ENCODE peak calls at places on chromosomes 16 and 17, in six cellular contexts. W, C, G, H, Q and F are unnamed samples.

GRCh38 chr17:61403846-61404701 is 4.4 kb downstream of the TBX2 start:
- DNase-seq in W (peak), C (no peak), G (peak), H (peak), Q (no peak), F (no peak)

GRCh38 chr17:17809527-17810373 is 27.0 kb downstream of the SREBF1 start:
- DNase-seq in W (peak), C (no peak), G (peak), H (peak), Q (no peak), F (no peak)

GRCh38 chr17:34670618-34671017 is 91.2 kb downstream of the TMEM132E start:
- DNase-seq in W (no peak), C (no peak), G (no peak), H (no peak), Q (no peak), F (no peak)

GRCh38 chr16:49854227-49855203 is 1.4 kb downstream of the ZNF423 start:
- DNase-seq in W (peak), C (peak), G (peak), H (no peak), Q (no peak), F (no peak)

GRCh38 chr16:24819462-24820040 is 26.2 kb upstream of the SLC5A11 start:
- DNase-seq in W (no peak), C (no peak), G (no peak), H (peak), Q (no peak), F (no peak)

GRCh38 chr17:61338874-61339478 is 60.7 kb upstream of the TBX2 start:
- DNase-seq in W (no peak), C (no peak), G (no peak), H (peak), Q (no peak), F (no peak)

GRCh38 chr17:72456026-72456569 is 335.3 kb downstream of the SOX9 start:
- DNase-seq in W (no peak), C (no peak), G (no peak), H (peak), Q (no peak), F (no peak)

GRCh38 chr17:46151762-46152161 is 41.5 kb downstream of the KANSL1 start:
- DNase-seq in W (no peak), C (no peak), G (no peak), H (peak), Q (no peak), F (no peak)

GRCh38 chr16:21104124-21104860 is 46.4 kb downstream of the DNAH3 start:
- DNase-seq in W (no peak), C (no peak), G (no peak), H (peak), Q (no peak), F (no peak)

GRCh38 chr16:62051942-62052341 is 15.7 kb upstream of the CDH8 start:
- DNase-seq in W (no peak), C (no peak), G (no peak), H (no peak), Q (no peak), F (no peak)

GRCh38 chr16:56673916-56674315 is 4.3 kb downstream of the MT1H start:
- DNase-seq in W (no peak), C (peak), G (no peak), H (peak), Q (no peak), F (no peak)

GRCh38 chr17:55547027-55547670 is 35.9 kb upstream of the SMIM36 start:
- DNase-seq in W (no peak), C (no peak), G (no peak), H (peak), Q (no peak), F (no peak)

GRCh38 chr17:63405741-63406261 is 40.3 kb downstream of the CYB561 start:
- DNase-seq in W (no peak), C (no peak), G (no peak), H (peak), Q (no peak), F (peak)

GRCh38 chr16:79316004-79316458 is 284.5 kb downstream of the MAF start:
- DNase-seq in W (no peak), C (no peak), G (no peak), H (no peak), Q (no peak), F (no peak)

GRCh38 chr16:48903054-48903453 is 293.1 kb upstream of the N4BP1 start:
- DNase-seq in W (no peak), C (no peak), G (no peak), H (no peak), Q (peak), F (no peak)

GRCh38 chr17:75590314-75590761 is 2.7 kb downstream of the MYO15B start:
- DNase-seq in W (no peak), C (no peak), G (no peak), H (no peak), Q (no peak), F (no peak)

GRCh38 chr17:78925234-78925633 is at the start of gene TIMP2:
- DNase-seq in W (peak), C (peak), G (peak), H (peak), Q (peak), F (peak)
- TF ChIP-seq CTCF in W (peak), C (peak), G (no peak), H (peak), Q (no peak), F (no peak)

DNA sequence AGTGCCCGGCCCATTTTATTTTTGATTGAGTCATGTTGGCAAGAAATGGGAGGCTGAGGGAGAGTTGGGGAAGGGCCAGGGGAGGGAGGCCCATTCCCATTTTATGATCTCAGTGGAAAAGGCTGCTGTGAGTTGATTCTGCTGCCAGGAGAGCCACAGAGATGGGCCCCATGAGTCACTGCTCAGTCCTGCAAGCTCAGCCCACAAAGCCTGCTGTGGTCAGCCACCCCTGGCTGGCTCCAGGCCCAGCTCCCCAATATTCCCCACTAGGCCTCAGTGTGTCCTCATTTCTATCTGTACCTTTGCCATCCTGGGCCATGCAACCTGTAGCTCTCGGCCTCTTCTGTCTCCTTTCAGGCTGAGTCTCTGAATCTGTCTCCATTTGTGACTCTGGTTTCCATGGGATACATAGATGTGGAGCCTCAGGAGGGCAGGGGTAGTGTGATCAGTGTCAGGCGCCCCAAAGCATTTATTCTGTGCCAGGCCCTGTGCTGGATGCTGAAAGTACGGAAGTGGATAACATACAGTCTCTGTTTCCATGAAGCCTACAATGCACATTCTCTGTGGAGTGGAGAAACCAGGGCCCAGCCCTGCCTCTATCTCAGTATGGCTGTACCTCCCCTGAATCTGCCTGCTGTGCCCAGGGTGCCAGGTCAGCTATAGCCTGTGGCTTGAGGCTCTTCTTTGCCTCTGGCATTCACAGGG is 1.9 kb upstream of the PLEKHG4 start:
- DNase-seq in W (no peak), C (no peak), G (no peak), H (peak), Q (no peak), F (peak)
- H3K4me3 ChIP-seq in W (peak), C (no peak), G (no peak), H (peak), Q (peak), F (peak)

GRCh38 chr17:7825206-7825980 is 8.6 kb upstream of the KDM6B start:
- DNase-seq in W (no peak), C (no peak), G (no peak), H (no peak), Q (no peak), F (no peak)
- TF ChIP-seq CTCF in W (peak), C (no peak), G (no peak), H (peak), Q (no peak), F (no peak)

DNA sequence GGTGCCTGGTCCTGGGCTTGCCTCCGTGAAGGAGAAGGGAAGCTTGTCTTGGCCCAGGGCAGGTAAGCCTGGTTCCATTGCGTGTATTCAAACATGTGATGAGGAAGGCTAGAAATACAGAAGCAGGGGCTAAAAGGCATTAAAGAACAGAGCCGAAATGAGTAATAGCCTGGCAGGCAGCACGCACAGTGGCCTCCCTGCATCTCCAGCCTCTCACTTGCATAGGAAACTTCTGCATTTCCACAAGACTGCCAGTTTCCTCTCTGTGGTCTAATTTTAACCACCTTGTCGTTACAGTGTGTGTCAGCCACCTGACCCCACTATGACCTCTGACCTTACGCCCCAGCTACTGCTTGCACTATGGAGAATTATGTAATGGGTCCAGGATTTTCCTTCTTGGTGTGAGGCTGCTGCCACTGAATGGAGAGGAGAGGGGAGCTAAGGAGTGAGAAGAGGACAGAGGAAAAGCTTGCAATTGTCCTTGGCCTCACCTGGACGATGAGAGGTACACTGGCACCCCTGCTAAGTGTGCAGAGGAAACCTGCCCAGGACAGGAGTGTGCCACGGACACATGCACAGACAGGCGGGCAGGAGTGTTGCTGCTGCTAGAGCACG is 32.8 kb downstream of the HIC1 start:
- DNase-seq in W (peak), C (no peak), G (no peak), H (no peak), Q (no peak), F (no peak)
- H3K4me3 ChIP-seq in W (no peak), C (no peak), G (no peak), H (no peak), Q (no peak), F (no peak)

DNA sequence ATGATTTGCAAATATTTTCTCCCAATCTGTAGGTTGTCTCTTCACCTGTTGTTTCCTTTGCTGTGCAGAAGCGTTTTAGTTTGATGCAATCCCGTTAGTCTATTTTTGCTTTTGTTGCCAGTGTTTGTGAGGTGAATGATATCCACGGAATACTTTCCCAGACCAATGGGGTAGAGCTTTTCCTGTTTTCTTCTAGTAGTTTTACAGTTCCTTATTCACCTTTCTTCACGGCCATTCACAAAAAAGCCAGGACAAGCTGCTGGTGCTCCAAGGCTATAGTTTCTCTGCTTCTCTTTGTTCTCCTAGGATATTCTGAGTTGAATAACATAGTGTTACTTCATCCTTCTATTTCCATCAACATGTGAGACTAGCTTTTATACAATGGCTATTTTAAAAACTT is 98.7 kb downstream of the UTP18 start:
- DNase-seq in W (no peak), C (no peak), G (no peak), H (no peak), Q (no peak), F (no peak)
- TF ChIP-seq CTCF in W (no peak), C (no peak), G (no peak), H (no peak), Q (no peak), F (no peak)

GRCh38 chr16:17817260-17817659 is 346.5 kb upstream of the XYLT1 start:
- DNase-seq in W (no peak), C (no peak), G (no peak), H (peak), Q (no peak), F (no peak)

DNA sequence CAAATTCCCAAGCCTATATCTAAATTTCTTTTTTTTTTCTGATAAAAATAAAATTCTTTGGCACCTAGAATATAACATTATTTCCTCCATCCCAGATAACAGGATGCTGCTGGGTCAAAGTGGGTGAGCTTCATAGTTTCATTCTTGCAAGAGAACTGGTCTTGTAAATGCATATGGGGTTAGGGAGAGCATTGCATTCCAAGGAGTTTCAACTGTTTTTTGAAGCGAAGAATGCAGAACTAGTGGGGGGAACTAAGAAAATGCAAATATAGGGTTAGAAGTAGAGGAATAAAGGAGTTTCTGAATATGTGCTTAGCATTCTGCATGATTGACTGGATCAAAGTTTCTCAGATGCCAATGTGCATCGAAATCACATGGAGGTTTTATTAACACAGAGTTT is 347.2 kb upstream of the XYLT1 start:
- DNase-seq in W (no peak), C (no peak), G (no peak), H (no peak), Q (no peak), F (no peak)
- H3K4me3 ChIP-seq in W (no peak), C (no peak), G (no peak), H (no peak), Q (no peak), F (no peak)